ENCODE peak calls at places on chromosomes 2 and 18, in eight cellular contexts. H is MM.1S, U is GM23248, W is neural progenitor cell, D is SK-N-SH, C is GM23338, Z is HCT116, N is OCI-LY7. P is an unnamed sample.

GRCh38 chr2:120704696-120705095 is 31.0 kb upstream of the GLI2 start:
- DNase-seq in H (no peak), U (no peak), W (no peak), D (no peak), C (no peak), Z (no peak), N (no peak), P (no peak)

GRCh38 chr18:45343365-45343764 is 271.9 kb upstream of the SLC14A2 start:
- DNase-seq in H (no peak), U (no peak), W (no peak), D (peak), C (no peak), Z (no peak), N (no peak), P (no peak)

GRCh38 chr2:98253461-98254073 is 92.7 kb upstream of the CNGA3 start:
- DNase-seq in H (no peak), U (peak), W (no peak), D (no peak), C (no peak), Z (no peak), N (no peak), P (no peak)

GRCh38 chr2:28716265-28716865 is 35.3 kb upstream of the PPP1CB start:
- DNase-seq in H (no peak), U (peak), W (no peak), D (peak), C (no peak), Z (peak), N (no peak), P (peak)

GRCh38 chr18:61894751-61895524 is 2.1 kb upstream of the RNF152 start:
- DNase-seq in H (no peak), U (peak), W (peak), D (no peak), C (peak), Z (no peak), N (no peak), P (no peak)

GRCh38 chr18:58851874-58852273 is 12.8 kb upstream of the ZNF532 start:
- DNase-seq in H (no peak), U (no peak), W (no peak), D (no peak), C (peak), Z (no peak), N (no peak), P (no peak)

GRCh38 chr2:203077458-203077857 is 62.8 kb downstream of the NBEAL1 start:
- DNase-seq in H (no peak), U (peak), W (no peak), D (no peak), C (no peak), Z (no peak), N (no peak), P (no peak)

GRCh38 chr2:171319164-171319810 is 114.5 kb downstream of the METTL8 start:
- DNase-seq in H (no peak), U (peak), W (peak), D (no peak), C (peak), Z (no peak), N (peak), P (no peak)

GRCh38 chr2:54514819-54515569 is 58.9 kb downstream of the SPTBN1 start:
- DNase-seq in H (no peak), U (no peak), W (no peak), D (no peak), C (no peak), Z (no peak), N (no peak), P (no peak)

GRCh38 chr2:239792649-239793010 is 232.5 kb downstream of the NDUFA10 start:
- DNase-seq in H (no peak), U (no peak), W (no peak), D (no peak), C (no peak), Z (no peak), N (no peak), P (no peak)

GRCh38 chr2:96960271-96960955 is 26.0 kb downstream of the FAM178B start:
- DNase-seq in H (peak), U (peak), W (peak), D (peak), C (peak), Z (peak), N (peak), P (peak)

GRCh38 chr2:84539729-84540128 is 23.4 kb downstream of the DNAH6 start:
- DNase-seq in H (no peak), U (no peak), W (no peak), D (no peak), C (no peak), Z (no peak), N (no peak), P (no peak)

GRCh38 chr2:191270303-191271178 is 25.3 kb downstream of the MYO1B start:
- DNase-seq in H (no peak), U (peak), W (peak), D (no peak), C (no peak), Z (no peak), N (no peak), P (no peak)

GRCh38 chr2:41990688-41991087 is 57.1 kb upstream of the PKDCC start:
- DNase-seq in H (no peak), U (peak), W (no peak), D (no peak), C (no peak), Z (no peak), N (no peak), P (no peak)

GRCh38 chr18:5542393-5543035 is 1.3 kb downstream of the EPB41L3 start:
- DNase-seq in H (no peak), U (peak), W (peak), D (peak), C (peak), Z (no peak), N (no peak), P (peak)

GRCh38 chr2:16869711-16870110 is 204.1 kb upstream of the CYRIA start:
- DNase-seq in H (no peak), U (no peak), W (no peak), D (no peak), C (no peak), Z (no peak), N (no peak), P (no peak)

GRCh38 chr18:54250846-54251251 is 18.5 kb upstream of the POLI start:
- DNase-seq in H (peak), U (no peak), W (no peak), D (no peak), C (no peak), Z (no peak), N (peak), P (no peak)

GRCh38 chr18:42274488-42275137 is 319.6 kb downstream of the PIK3C3 start:
- DNase-seq in H (peak), U (peak), W (peak), D (peak), C (peak), Z (no peak), N (peak), P (peak)

GRCh38 chr2:164015328-164016123 is 279.7 kb upstream of the FIGN start:
- DNase-seq in H (no peak), U (peak), W (peak), D (no peak), C (no peak), Z (no peak), N (no peak), P (peak)

GRCh38 chr2:159140070-159140774 is 146.3 kb downstream of the WDSUB1 start:
- DNase-seq in H (no peak), U (peak), W (no peak), D (no peak), C (no peak), Z (no peak), N (no peak), P (no peak)

GRCh38 chr18:11951390-11951851 is 29.9 kb upstream of the IMPA2 start:
- DNase-seq in H (no peak), U (no peak), W (peak), D (no peak), C (peak), Z (no peak), N (no peak), P (peak)
- TF ChIP-seq EZH2phosphoT487 in H (no peak), U (no peak), W (no peak), D (no peak), C (no peak), Z (no peak), N (no peak), P (no peak)

DNA sequence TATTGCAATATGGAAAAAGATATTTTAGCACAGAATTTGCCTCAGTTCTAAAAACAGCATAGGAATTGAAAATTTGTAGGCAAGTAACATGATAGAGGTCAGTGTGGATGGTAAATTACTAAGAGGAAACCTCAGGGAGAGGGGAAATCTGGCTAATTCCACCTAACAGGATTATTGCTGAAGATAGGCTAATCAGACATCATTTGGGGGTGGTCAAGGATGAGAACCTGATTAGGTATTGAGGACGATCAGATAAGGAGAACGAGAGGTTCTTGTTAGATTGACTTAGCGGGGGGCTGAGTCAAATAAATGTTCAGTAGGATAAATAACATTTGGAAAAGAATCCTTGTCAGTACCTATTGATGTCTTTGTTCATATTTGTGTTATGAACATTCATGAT is 543.2 kb upstream of the LRRTM4 start:
- DNase-seq in H (no peak), U (no peak), W (no peak), D (peak), C (no peak), Z (no peak), N (no peak), P (no peak)
- TF ChIP-seq EZH2phosphoT487 in H (no peak), U (no peak), W (no peak), D (no peak), C (no peak), Z (no peak), N (no peak), P (no peak)

GRCh38 chr2:46971914-46972313 is 56.3 kb upstream of the MCFD2 start:
- DNase-seq in H (no peak), U (no peak), W (no peak), D (no peak), C (no peak), Z (no peak), N (no peak), P (no peak)
- TF ChIP-seq EZH2phosphoT487 in H (no peak), U (no peak), W (no peak), D (no peak), C (no peak), Z (no peak), N (no peak), P (no peak)

GRCh38 chr2:219441451-219442205 is 7.0 kb downstream of the SPEG start:
- DNase-seq in H (peak), U (peak), W (peak), D (peak), C (peak), Z (no peak), N (peak), P (peak)
- TF ChIP-seq EZH2phosphoT487 in H (no peak), U (no peak), W (no peak), D (no peak), C (no peak), Z (no peak), N (no peak), P (no peak)

GRCh38 chr2:179861777-179862117 is 335 bp upstream of the ZNF385B start:
- DNase-seq in H (peak), U (peak), W (peak), D (no peak), C (peak), Z (no peak), N (peak), P (peak)
- TF ChIP-seq EZH2phosphoT487 in H (no peak), U (no peak), W (no peak), D (no peak), C (no peak), Z (no peak), N (no peak), P (no peak)

GRCh38 chr2:43524180-43524965 is 71.5 kb downstream of the THADA start:
- DNase-seq in H (no peak), U (peak), W (no peak), D (no peak), C (peak), Z (no peak), N (no peak), P (peak)
- TF ChIP-seq EZH2phosphoT487 in H (no peak), U (no peak), W (peak), D (no peak), C (no peak), Z (no peak), N (no peak), P (no peak)

DNA sequence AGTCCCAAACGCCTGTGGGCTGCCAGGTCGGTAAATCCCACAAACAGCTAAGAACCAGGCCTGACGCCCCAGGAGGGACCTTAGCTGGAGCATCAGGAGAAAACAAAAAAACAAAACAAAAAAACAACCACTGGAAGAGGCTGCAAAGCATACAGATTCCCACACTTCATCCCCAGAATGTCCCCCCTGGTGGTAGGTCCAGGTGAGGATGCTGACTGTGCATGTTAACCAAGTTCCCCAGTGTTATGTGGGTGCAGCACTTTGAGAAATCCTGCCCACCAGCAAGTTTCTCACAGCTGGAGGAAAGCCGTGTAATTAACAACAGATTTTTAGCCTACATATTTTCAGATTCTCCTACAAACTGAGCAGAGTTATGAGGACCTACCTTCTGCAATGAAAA is 15.1 kb downstream of the ST3GAL5 start:
- DNase-seq in H (no peak), U (peak), W (no peak), D (peak), C (peak), Z (no peak), N (no peak), P (no peak)
- TF ChIP-seq EZH2phosphoT487 in H (no peak), U (no peak), W (no peak), D (no peak), C (no peak), Z (no peak), N (no peak), P (no peak)